ENCODE peak calls at places on chromosomes 5 and 9, in eight cellular contexts. Z is GM23338; A is foreskin keratinocyte; B is activated T-cell treated with anti-CD3 and anti-CD28 coated beads, Interleukin-2, amount 50 U/mL, for 72 hours; J is left colon; F is aorta; Q is stimulated activated effector memory CD8-positive, alpha-beta T cell treated with anti-CD3 and anti-CD28 coated beads, Interleukin-12 subunit alpha, Interleukin-12 subunit beta, amount 100 ng/mL, for 72 hours; H is gastroesophageal sphincter. U is an unnamed sample.
A peak's percentile ranks its signal among the peaks of the same experiment; 100 is the strongest.

GRCh38 chr9:123507992-123508391 is 152.0 kb downstream of the CRB2 start:
- ATAC-seq in Z (no peak), A (no peak), B (no peak), J (no peak), F (no peak), Q (no peak), H (no peak), U (no peak)

GRCh38 chr5:127981498-127981897 is 102.1 kb upstream of the SLC12A2 start:
- ATAC-seq in Z (peak; percentile 35), A (no peak), B (no peak), J (no peak), F (no peak), Q (no peak), H (no peak), U (no peak)

GRCh38 chr9:96646081-96646991 is 8.8 kb downstream of the PRXL2C start:
- ATAC-seq in Z (no peak), A (no peak), B (no peak), J (no peak), F (no peak), Q (no peak), H (peak; percentile 92), U (peak; percentile 60)

GRCh38 chr5:116521173-116521872 is 53.3 kb downstream of the SEMA6A start:
- ATAC-seq in Z (no peak), A (peak; percentile 83), B (no peak), J (no peak), F (peak; percentile 55), Q (peak; percentile 46), H (peak; percentile 72), U (no peak)

GRCh38 chr5:137734962-137735530 is 843 bp downstream of the KLHL3 start:
- ATAC-seq in Z (peak; percentile 50), A (peak; percentile 60), B (peak; percentile 15), J (peak; percentile 69), F (peak; percentile 74), Q (peak; percentile 36), H (peak; percentile 56), U (peak; percentile 65)

GRCh38 chr5:95605786-95606185 is 14.1 kb upstream of the GPR150 start:
- ATAC-seq in Z (no peak), A (no peak), B (no peak), J (peak; percentile 64), F (no peak), Q (no peak), H (no peak), U (no peak)

GRCh38 chr5:100595152-100595811 is 60.1 kb downstream of the FAM174A start:
- ATAC-seq in Z (no peak), A (peak; percentile 100), B (no peak), J (no peak), F (peak; percentile 90), Q (no peak), H (peak; percentile 72), U (peak; percentile 100)

GRCh38 chr9:136014928-136015633 is 53.9 kb upstream of the UBAC1 start:
- ATAC-seq in Z (no peak), A (no peak), B (no peak), J (no peak), F (no peak), Q (no peak), H (no peak), U (no peak)

GRCh38 chr5:157959355-157959754 is 100.4 kb upstream of the CLINT1 start:
- ATAC-seq in Z (no peak), A (no peak), B (no peak), J (no peak), F (no peak), Q (no peak), H (no peak), U (no peak)

GRCh38 chr5:159650803-159651202 is 265.5 kb upstream of the ADRA1B start:
- ATAC-seq in Z (no peak), A (no peak), B (no peak), J (no peak), F (no peak), Q (no peak), H (no peak), U (peak; percentile 70)

GRCh38 chr9:85729882-85730281 is 11.9 kb downstream of the AGTPBP1 start:
- ATAC-seq in Z (no peak), A (no peak), B (peak; percentile 78), J (no peak), F (no peak), Q (peak; percentile 76), H (no peak), U (no peak)

U was measured in SK-N-SH treated with all-trans-retinoic acid at 6 μM for 48 hours.